ENCODE peak calls at places on chromosomes 16 and 17, in ten cellular contexts. Q is NCI-H2171 treated with DMSO at 0.1 percent for 48 hours, W is upper lobe of right lung, J is foreskin fibroblast, X is Peyer's patch, Z is activated T-cell treated with anti-CD3 and anti-CD28 coated beads for 1 hour, C is uterus, R is A172, O is WTC11, D is amniotic stem cell. T is an unnamed sample.

GRCh38 chr16:22789281-22789945 is 24.5 kb upstream of the HS3ST2 start:
- DNase-seq in Q (no peak), W (no peak), J (peak; percentile 64), X (no peak), Z (no peak), C (no peak), R (peak; percentile 80), O (no peak), D (no peak), T (no peak)

GRCh38 chr16:49542391-49542891 is 168.8 kb downstream of the C16orf78 start:
- DNase-seq in Q (peak; percentile 79), W (no peak), J (no peak), X (peak; percentile 38), Z (no peak), C (no peak), R (peak; percentile 6), O (no peak), D (no peak), T (peak; percentile 38)

GRCh38 chr16:81446318-81447275 is 2.0 kb downstream of the CMIP start:
- DNase-seq in Q (peak; percentile 44), W (no peak), J (peak; percentile 78), X (peak; percentile 71), Z (no peak), C (peak; percentile 43), R (no peak), O (no peak), D (no peak), T (no peak)

GRCh38 chr16:3363793-3364192 is 8.1 kb downstream of the OR2C1 start:
- DNase-seq in Q (no peak), W (no peak), J (no peak), X (no peak), Z (no peak), C (no peak), R (no peak), O (no peak), D (no peak), T (no peak)

GRCh38 chr17:30336369-30337171 is 2.7 kb upstream of the TMIGD1 start:
- DNase-seq in Q (peak; percentile 95), W (no peak), J (peak; percentile 63), X (no peak), Z (peak; percentile 52), C (no peak), R (peak; percentile 73), O (peak; percentile 62), D (no peak), T (peak; percentile 71)

GRCh38 chr16:72876981-72877373 is 171.0 kb downstream of the ZFHX3 start:
- DNase-seq in Q (no peak), W (no peak), J (peak; percentile 50), X (no peak), Z (no peak), C (no peak), R (peak; percentile 5), O (no peak), D (no peak), T (no peak)

GRCh38 chr17:76232342-76232741 is 8.0 kb downstream of the RNF157 start:
- DNase-seq in Q (peak; percentile 53), W (no peak), J (peak; percentile 94), X (no peak), Z (no peak), C (no peak), R (no peak), O (no peak), D (no peak), T (no peak)

GRCh38 chr17:28529012-28529400 is 22.9 kb downstream of the FOXN1 start:
- DNase-seq in Q (no peak), W (no peak), J (no peak), X (no peak), Z (no peak), C (no peak), R (no peak), O (no peak), D (no peak), T (no peak)

GRCh38 chr17:73827627-73828241 is 183.5 kb upstream of the SDK2 start:
- DNase-seq in Q (no peak), W (no peak), J (no peak), X (no peak), Z (no peak), C (no peak), R (no peak), O (no peak), D (no peak), T (no peak)